ENCODE peak calls at places on chromosomes 16 and 17, in seven cellular contexts. One of them, this sample, is unnamed.

GRCh38 chr17:7644768-7645167 is 6.0 kb upstream of the ATP1B2 start:
- DNase-seq in Caki2: no peak
- DNase-seq in T-helper 2 cell: no peak
- DNase-seq in stimulated activated CD8-positive, alpha-beta memory T cell treated with anti-CD3 and anti-CD28 coated beads, Interleukin-15, amount 100 ng/mL, for 24 hours: no peak
- DNase-seq in AG04450: no peak
- DNase-seq in RWPE1: no peak
- DNase-seq in HCT116: no peak
- DNase-seq in this sample: no peak

GRCh38 chr16:78363843-78364242 is 264.4 kb downstream of the WWOX start:
- DNase-seq in RWPE1: no peak
- DNase-seq in AG04450: no peak
- DNase-seq in T-helper 2 cell: no peak
- DNase-seq in HCT116: no peak
- DNase-seq in stimulated activated CD8-positive, alpha-beta memory T cell treated with anti-CD3 and anti-CD28 coated beads, Interleukin-15, amount 100 ng/mL, for 24 hours: no peak
- DNase-seq in Caki2: no peak
- DNase-seq in this sample: no peak

GRCh38 chr16:23068337-23068736 is 80.9 kb downstream of the USP31 start:
- DNase-seq in AG04450: no peak
- DNase-seq in RWPE1: no peak
- DNase-seq in stimulated activated CD8-positive, alpha-beta memory T cell treated with anti-CD3 and anti-CD28 coated beads, Interleukin-15, amount 100 ng/mL, for 24 hours: no peak
- DNase-seq in T-helper 2 cell: no peak
- DNase-seq in Caki2: no peak
- DNase-seq in HCT116: no peak
- DNase-seq in this sample: no peak

GRCh38 chr16:84504420-84505248 is at the start of gene MEAK7:
- DNase-seq in Caki2: peak; percentile 99
- DNase-seq in AG04450: peak; percentile 95
- DNase-seq in HCT116: peak; percentile 98
- DNase-seq in RWPE1: peak; percentile 99
- DNase-seq in stimulated activated CD8-positive, alpha-beta memory T cell treated with anti-CD3 and anti-CD28 coated beads, Interleukin-15, amount 100 ng/mL, for 24 hours: peak; percentile 92
- DNase-seq in T-helper 2 cell: peak; percentile 93
- DNase-seq in this sample: peak; percentile 99

GRCh38 chr16:88865310-88865709 is 1.1 kb downstream of the PABPN1L start:
- DNase-seq in AG04450: no peak
- DNase-seq in RWPE1: no peak
- DNase-seq in stimulated activated CD8-positive, alpha-beta memory T cell treated with anti-CD3 and anti-CD28 coated beads, Interleukin-15, amount 100 ng/mL, for 24 hours: no peak
- DNase-seq in T-helper 2 cell: no peak
- DNase-seq in HCT116: no peak
- DNase-seq in Caki2: no peak
- DNase-seq in this sample: no peak

GRCh38 chr17:27572665-27573064 is 58.3 kb upstream of the LGALS9 start:
- DNase-seq in stimulated activated CD8-positive, alpha-beta memory T cell treated with anti-CD3 and anti-CD28 coated beads, Interleukin-15, amount 100 ng/mL, for 24 hours: peak; percentile 33
- DNase-seq in HCT116: no peak
- DNase-seq in Caki2: no peak
- DNase-seq in RWPE1: no peak
- DNase-seq in AG04450: no peak
- DNase-seq in T-helper 2 cell: no peak
- DNase-seq in this sample: peak; percentile 60

GRCh38 chr17:50161023-50161910 is 4.5 kb upstream of the SGCA start:
- DNase-seq in stimulated activated CD8-positive, alpha-beta memory T cell treated with anti-CD3 and anti-CD28 coated beads, Interleukin-15, amount 100 ng/mL, for 24 hours: peak; percentile 90
- DNase-seq in Caki2: peak; percentile 87
- DNase-seq in T-helper 2 cell: peak; percentile 93
- DNase-seq in AG04450: peak; percentile 83
- DNase-seq in RWPE1: peak; percentile 99
- DNase-seq in HCT116: peak; percentile 86
- DNase-seq in this sample: peak; percentile 92

GRCh38 chr17:66842959-66843358 is 8.0 kb downstream of the CACNG5 start:
- DNase-seq in stimulated activated CD8-positive, alpha-beta memory T cell treated with anti-CD3 and anti-CD28 coated beads, Interleukin-15, amount 100 ng/mL, for 24 hours: no peak
- DNase-seq in RWPE1: no peak
- DNase-seq in AG04450: no peak
- DNase-seq in Caki2: no peak
- DNase-seq in HCT116: no peak
- DNase-seq in T-helper 2 cell: no peak
- DNase-seq in this sample: no peak

GRCh38 chr17:79837888-79838540 is 1.2 kb downstream of the CBX4 start:
- DNase-seq in AG04450: no peak
- DNase-seq in stimulated activated CD8-positive, alpha-beta memory T cell treated with anti-CD3 and anti-CD28 coated beads, Interleukin-15, amount 100 ng/mL, for 24 hours: no peak
- DNase-seq in HCT116: no peak
- DNase-seq in T-helper 2 cell: no peak
- DNase-seq in RWPE1: no peak
- DNase-seq in Caki2: peak; percentile 30
- DNase-seq in this sample: no peak

GRCh38 chr17:13420294-13421277 is 181.1 kb downstream of the HS3ST3A1 start:
- DNase-seq in Caki2: no peak
- DNase-seq in RWPE1: peak; percentile 62
- DNase-seq in stimulated activated CD8-positive, alpha-beta memory T cell treated with anti-CD3 and anti-CD28 coated beads, Interleukin-15, amount 100 ng/mL, for 24 hours: no peak
- DNase-seq in HCT116: no peak
- DNase-seq in AG04450: peak; percentile 55
- DNase-seq in T-helper 2 cell: no peak
- DNase-seq in this sample: peak; percentile 74

GRCh38 chr16:50360033-50360778 is 8.6 kb downstream of the BRD7 start:
- DNase-seq in stimulated activated CD8-positive, alpha-beta memory T cell treated with anti-CD3 and anti-CD28 coated beads, Interleukin-15, amount 100 ng/mL, for 24 hours: no peak
- DNase-seq in AG04450: no peak
- DNase-seq in T-helper 2 cell: no peak
- DNase-seq in HCT116: no peak
- DNase-seq in Caki2: no peak
- DNase-seq in RWPE1: peak; percentile 67
- DNase-seq in this sample: no peak